ENCODE peak calls at places on chromosomes 11 and 22, in ten cellular contexts. N is bronchial epithelial cell; A is BE2C; G is Calu3; L is activated naive CD4-positive, alpha-beta T cell treated with Interleukin-2 at 50 U/mL for 16 hours; S is activated CD4-positive, alpha-beta T cell treated with anti-CD3 and anti-CD28 coated beads, Interleukin-2, amount 50 U/mL, for 48 hours; Q is AG09319; T is naive thymus-derived CD8-positive, alpha-beta T cell; B is RKO; F is RWPE1. W is an unnamed sample.

GRCh38 chr11:77066229-77067023 is at the start of gene CAPN5:
- DNase-seq in L (peak; percentile 89), S (peak; percentile 87), N (peak; percentile 68), F (peak; percentile 95), T (peak; percentile 85), Q (peak; percentile 83), G (peak; percentile 97), A (peak; percentile 98), B (peak; percentile 89), W (peak; percentile 97)

GRCh38 chr11:95108671-95109551 is 19.3 kb downstream of the ENDOD1 start:
- DNase-seq in F (no peak), T (no peak), A (peak; percentile 23), S (no peak), Q (no peak), L (no peak), G (no peak), B (no peak), N (no peak), W (no peak)

GRCh38 chr11:198236-198806 is 5.4 kb downstream of the SCGB1C1 start:
- DNase-seq in S (no peak), L (no peak), N (no peak), T (no peak), F (no peak), B (no peak), G (no peak), A (no peak), Q (no peak), W (no peak)

GRCh38 chr11:70064726-70065317 is 13.3 kb upstream of the ANO1 start:
- DNase-seq in N (peak; percentile 37), F (no peak), T (no peak), G (no peak), S (no peak), A (no peak), Q (no peak), B (no peak), L (no peak), W (peak; percentile 47)

GRCh38 chr22:48451891-48452290 is 1375.8 kb downstream of the BRD1 start:
- DNase-seq in S (no peak), B (no peak), Q (no peak), N (no peak), A (no peak), F (no peak), G (no peak), L (no peak), T (no peak), W (no peak)

GRCh38 chr11:27646051-27646818 is 54.0 kb downstream of the BDNF start:
- DNase-seq in B (no peak), N (peak; percentile 47), Q (no peak), S (no peak), L (no peak), F (no peak), A (peak; percentile 35), G (no peak), T (no peak), W (no peak)

GRCh38 chr11:116510886-116511650 is 261.7 kb downstream of the BUD13 start:
- DNase-seq in A (no peak), T (no peak), S (no peak), L (no peak), F (no peak), B (no peak), G (no peak), Q (no peak), N (no peak), W (no peak)

GRCh38 chr11:128244896-128245295 is 342.5 kb downstream of the ETS1 start:
- DNase-seq in S (no peak), B (no peak), G (no peak), N (peak; percentile 71), T (no peak), F (no peak), Q (no peak), A (no peak), L (no peak), W (no peak)

GRCh38 chr11:118277312-118277711 is 13.2 kb upstream of the MPZL2 start:
- DNase-seq in A (no peak), N (peak; percentile 96), S (no peak), L (no peak), G (peak; percentile 57), F (peak; percentile 77), B (peak; percentile 84), T (no peak), Q (no peak), W (peak; percentile 99)

GRCh38 chr11:10622957-10623787 is 54.7 kb upstream of the LYVE1 start:
- DNase-seq in L (no peak), Q (no peak), S (peak; percentile 4), N (no peak), A (no peak), G (no peak), T (no peak), F (no peak), B (no peak), W (no peak)

GRCh38 chr11:134574425-134574824 is 162.4 kb upstream of the B3GAT1 start:
- DNase-seq in B (no peak), F (no peak), S (no peak), L (no peak), G (no peak), Q (no peak), A (no peak), T (no peak), N (no peak), W (no peak)

GRCh38 chr11:68855205-68855978 is 13.7 kb upstream of the CPT1A start:
- DNase-seq in T (no peak), Q (no peak), B (no peak), F (no peak), G (peak; percentile 14), N (no peak), S (peak; percentile 21), A (peak; percentile 33), L (peak; percentile 27), W (no peak)

GRCh38 chr11:45266693-45267451 is 19.3 kb downstream of the SYT13 start:
- DNase-seq in T (no peak), L (no peak), N (no peak), S (peak; percentile 30), G (peak; percentile 48), B (no peak), Q (no peak), A (peak; percentile 34), F (no peak), W (no peak)

GRCh38 chr11:23143031-23143430 is 282.8 kb upstream of the CCDC179 start:
- DNase-seq in N (no peak), G (no peak), S (no peak), A (no peak), F (no peak), T (no peak), B (no peak), L (no peak), Q (no peak), W (no peak)

GRCh38 chr11:35619030-35619753 is 932 bp downstream of the FJX1 start:
- DNase-seq in B (peak; percentile 69), A (peak; percentile 46), T (peak; percentile 19), Q (no peak), N (peak; percentile 22), L (peak; percentile 23), F (peak; percentile 33), G (peak; percentile 60), S (peak; percentile 19), W (peak; percentile 59)

GRCh38 chr11:705646-706438 is at the start of gene EPS8L2:
- DNase-seq in B (no peak), Q (no peak), T (no peak), A (no peak), G (peak; percentile 73), N (peak; percentile 35), L (peak; percentile 23), F (no peak), S (no peak), W (peak; percentile 77)

GRCh38 chr11:17906436-17906835 is 106.4 kb downstream of the SERGEF start:
- DNase-seq in G (peak; percentile 45), F (no peak), S (no peak), L (no peak), Q (no peak), B (no peak), N (no peak), A (peak; percentile 62), T (no peak), W (peak; percentile 10)

GRCh38 chr11:11083441-11083840 is 225.6 kb upstream of the ZBED5 start:
- DNase-seq in S (no peak), Q (no peak), F (no peak), T (no peak), A (no peak), N (no peak), L (no peak), G (no peak), B (no peak), W (no peak)

GRCh38 chr22:29503811-29504372 is 23.9 kb downstream of the NEFH start:
- DNase-seq in L (no peak), S (no peak), A (peak; percentile 59), T (no peak), B (peak; percentile 11), N (no peak), G (no peak), Q (no peak), F (no peak), W (no peak)

GRCh38 chr11:119453881-119454280 is 30.9 kb upstream of the THY1 start:
- DNase-seq in B (no peak), Q (no peak), S (no peak), A (no peak), G (no peak), L (no peak), F (no peak), T (no peak), N (no peak), W (no peak)

GRCh38 chr11:36364551-36364950 is 68.5 kb downstream of the PRR5L start:
- DNase-seq in G (no peak), F (peak; percentile 27), N (peak; percentile 79), S (no peak), L (no peak), A (no peak), T (no peak), Q (no peak), B (no peak), W (no peak)

GRCh38 chr22:42396621-42397331 is 35.4 kb downstream of the NFAM1 start:
- DNase-seq in N (peak; percentile 35), F (no peak), Q (no peak), T (no peak), L (no peak), A (no peak), B (no peak), G (no peak), S (no peak), W (peak; percentile 16)

GRCh38 chr11:121757480-121758125 is 304.8 kb upstream of the SORL1-AS1 start:
- DNase-seq in G (no peak), S (no peak), Q (no peak), B (no peak), N (peak; percentile 60), T (no peak), L (no peak), A (no peak), F (peak; percentile 14), W (peak; percentile 51)

GRCh38 chr11:68038226-68038717 is 553 bp upstream of the TCIRG1 start:
- DNase-seq in L (no peak), B (peak; percentile 43), T (no peak), S (no peak), G (no peak), Q (no peak), F (no peak), A (peak; percentile 61), N (no peak), W (no peak)

GRCh38 chr11:132278801-132279574 is 908.6 kb downstream of the NTM start:
- DNase-seq in G (no peak), B (peak; percentile 28), N (peak; percentile 29), L (no peak), F (no peak), T (no peak), Q (no peak), A (no peak), S (no peak), W (no peak)

GRCh38 chr22:38610234-38610633 is 40.3 kb upstream of the DMC1 start:
- DNase-seq in S (no peak), A (no peak), F (no peak), B (no peak), L (no peak), T (no peak), G (no peak), N (no peak), Q (no peak), W (no peak)

GRCh38 chr22:32818446-32819115 is 17.1 kb downstream of the TIMP3 start:
- DNase-seq in G (no peak), L (no peak), F (no peak), N (no peak), A (no peak), Q (no peak), T (no peak), S (no peak), B (no peak), W (no peak)

GRCh38 chr11:102345923-102346322 is 1.1 kb upstream of the BIRC2 start:
- DNase-seq in A (no peak), G (peak; percentile 29), F (peak; percentile 19), L (peak; percentile 12), Q (no peak), S (peak; percentile 33), B (peak; percentile 97), N (peak; percentile 78), T (no peak), W (peak; percentile 51)

W was measured in PC-9.